ENCODE peak calls at places on chromosome 3, in nine cellular contexts. V is aorta; W is ELF-1; Q is NCI-H2029; H is pancreas; M is stimulated activated CD8-positive, alpha-beta memory T cell treated with anti-CD3 and anti-CD28 coated beads, Interleukin-12 subunit alpha, Interleukin-12 subunit beta, amount 100 ng/mL, for 4 hours; N is Peyer's patch; J is activated naive CD4-positive, alpha-beta T cell; S is NCI-H187 treated with DMSO at 0.1 percent for 48 hours. T is an unnamed sample.

GRCh38 chr3:111764645-111765091 is 94.4 kb upstream of the PHLDB2 start:
- DNase-seq in Q (no peak), H (no peak), J (no peak), W (no peak), V (no peak), N (no peak), S (no peak), M (no peak), T (no peak)

GRCh38 chr3:38049358-38050126 is 10.5 kb downstream of the DLEC1 start:
- DNase-seq in W (no peak), V (no peak), S (no peak), Q (no peak), J (no peak), H (no peak), M (no peak), N (no peak), T (no peak)

GRCh38 chr3:176814252-176814651 is 383.0 kb downstream of the TBL1XR1 start:
- DNase-seq in J (no peak), V (peak; percentile 55), N (no peak), S (no peak), W (peak; percentile 88), M (no peak), H (peak; percentile 50), Q (no peak), T (peak; percentile 4)

GRCh38 chr3:27080126-27080525 is 289.1 kb downstream of the NEK10 start:
- DNase-seq in Q (no peak), H (no peak), N (no peak), S (no peak), M (no peak), V (no peak), J (no peak), W (no peak), T (no peak)

GRCh38 chr3:102083971-102084370 is 234.7 kb downstream of the NFKBIZ start:
- DNase-seq in S (no peak), M (no peak), J (no peak), N (no peak), Q (no peak), V (no peak), W (no peak), H (no peak), T (no peak)

GRCh38 chr3:143330316-143330868 is 210.8 kb downstream of the CHST2 start:
- DNase-seq in N (no peak), W (no peak), S (no peak), M (no peak), V (no peak), H (no peak), J (no peak), Q (no peak), T (no peak)

GRCh38 chr3:110526732-110527727 is 544.6 kb upstream of the NECTIN3 start:
- DNase-seq in S (no peak), M (no peak), W (peak; percentile 18), J (no peak), N (no peak), V (no peak), Q (no peak), H (no peak), T (no peak)

GRCh38 chr3:47009225-47010049 is 30.0 kb downstream of the NBEAL2 start:
- DNase-seq in J (peak; percentile 23), V (peak; percentile 95), S (peak; percentile 17), N (peak; percentile 69), W (peak; percentile 95), M (peak; percentile 67), Q (peak; percentile 95), H (peak; percentile 89), T (peak; percentile 84)

GRCh38 chr3:146162561-146162960 is 1.6 kb upstream of the PLOD2 start:
- DNase-seq in S (no peak), J (no peak), W (no peak), Q (no peak), M (no peak), H (no peak), N (no peak), V (no peak), T (no peak)

GRCh38 chr3:196237203-196237602 is 20.9 kb downstream of the SLC51A start:
- DNase-seq in H (no peak), J (no peak), N (no peak), Q (no peak), M (no peak), W (no peak), V (no peak), S (no peak), T (no peak)

GRCh38 chr3:15330031-15330596 is 2.3 kb downstream of the SH3BP5 start:
- DNase-seq in J (no peak), W (no peak), N (no peak), M (no peak), Q (no peak), S (no peak), V (no peak), H (no peak), T (no peak)

GRCh38 chr3:4995500-4996053 is 16.3 kb downstream of the BHLHE40 start:
- DNase-seq in V (no peak), S (no peak), H (no peak), Q (no peak), W (no peak), M (no peak), N (no peak), J (no peak), T (no peak)

GRCh38 chr3:181720281-181720680 is 8.6 kb downstream of the SOX2 start:
- DNase-seq in H (no peak), V (no peak), N (no peak), W (peak; percentile 72), J (no peak), Q (no peak), M (no peak), S (no peak), T (no peak)

GRCh38 chr3:131485116-131485515 is 17.7 kb downstream of the MRPL3 start:
- DNase-seq in Q (no peak), N (no peak), W (no peak), M (no peak), V (no peak), H (no peak), J (no peak), S (no peak), T (no peak)

GRCh38 chr3:73855792-73856191 is 231.1 kb upstream of the PDZRN3 start:
- DNase-seq in H (no peak), N (no peak), W (peak; percentile 60), S (no peak), J (no peak), Q (no peak), V (no peak), M (no peak), T (no peak)

GRCh38 chr3:195421410-195421809 is 21.4 kb downstream of the ACAP2 start:
- DNase-seq in M (no peak), Q (no peak), J (no peak), N (no peak), V (no peak), H (no peak), W (no peak), S (no peak), T (no peak)

GRCh38 chr3:187736418-187736871 is 8.8 kb downstream of the BCL6 start:
- DNase-seq in M (peak; percentile 10), W (peak; percentile 63), J (no peak), H (no peak), V (no peak), S (no peak), Q (no peak), N (no peak), T (no peak)

GRCh38 chr3:146948161-146948560 is 343.0 kb upstream of the PLSCR5 start:
- DNase-seq in J (no peak), S (no peak), N (no peak), M (no peak), V (no peak), H (no peak), W (no peak), Q (no peak), T (no peak)

GRCh38 chr3:43013743-43014155 is 34.6 kb downstream of the GASK1A start:
- DNase-seq in Q (no peak), W (no peak), M (no peak), N (no peak), J (no peak), V (no peak), S (no peak), H (no peak), T (no peak)

GRCh38 chr3:73401616-73402265 is 223.0 kb downstream of the PDZRN3 start:
- DNase-seq in Q (no peak), S (no peak), V (no peak), N (no peak), W (peak; percentile 55), J (no peak), M (no peak), H (no peak), T (no peak)

GRCh38 chr3:124147429-124147828 is 155.5 kb upstream of the ROPN1 start:
- DNase-seq in M (no peak), S (no peak), N (no peak), W (no peak), H (no peak), V (no peak), Q (no peak), J (no peak), T (no peak)

GRCh38 chr3:152444029-152444641 is 175.4 kb downstream of the MBNL1 start:
- DNase-seq in N (no peak), W (no peak), S (no peak), H (no peak), V (no peak), J (no peak), Q (peak; percentile 4), M (no peak), T (no peak)

GRCh38 chr3:94259291-94259690 is 196.4 kb downstream of the NSUN3 start:
- DNase-seq in Q (no peak), N (no peak), M (no peak), V (no peak), W (peak; percentile 90), J (no peak), H (no peak), S (no peak), T (no peak)

GRCh38 chr3:45145681-45146614 is at the start of gene CDCP1:
- DNase-seq in Q (peak; percentile 58), W (peak; percentile 59), H (peak; percentile 66), S (no peak), N (peak; percentile 84), V (no peak), J (no peak), M (no peak), T (peak; percentile 37)

GRCh38 chr3:150370129-150370602 is 37.9 kb upstream of the TSC22D2 start:
- DNase-seq in M (no peak), S (no peak), Q (no peak), V (no peak), N (no peak), J (no peak), W (peak; percentile 77), H (no peak), T (no peak)

GRCh38 chr3:106251160-106251892 is 382.5 kb upstream of the CBLB start:
- DNase-seq in V (no peak), S (no peak), Q (no peak), M (no peak), N (no peak), W (peak; percentile 3), J (no peak), H (no peak), T (no peak)

GRCh38 chr3:106317141-106318055 is 448.6 kb upstream of the CBLB start:
- DNase-seq in N (no peak), W (no peak), M (no peak), S (no peak), Q (no peak), V (no peak), J (no peak), H (no peak), T (no peak)